ENCODE peak calls at places on chromosome 5, in ten cellular contexts. One of them, this sample, is unnamed.

GRCh38 chr5:83632874-83633273 is 87.8 kb downstream of the HAPLN1 start:
- DNase-seq in neural progenitor cell: no peak
- DNase-seq in adipocyte: peak; percentile 58
- DNase-seq in IMR-90: peak; percentile 84
- DNase-seq in NT2/D1: no peak
- DNase-seq in GM23248: peak; percentile 10
- DNase-seq in PC-3: peak; percentile 65
- DNase-seq in colonic mucosa: no peak
- DNase-seq in mesenchymal stem cell: peak; percentile 88
- DNase-seq in fibroblast of lung: peak; percentile 87
- DNase-seq in this sample: no peak

GRCh38 chr5:6700686-6701355 is 12.4 kb upstream of the TENT4A start:
- DNase-seq in neural progenitor cell: no peak
- DNase-seq in adipocyte: no peak
- DNase-seq in IMR-90: no peak
- DNase-seq in NT2/D1: no peak
- DNase-seq in GM23248: no peak
- DNase-seq in PC-3: no peak
- DNase-seq in colonic mucosa: peak; percentile 15
- DNase-seq in mesenchymal stem cell: no peak
- DNase-seq in fibroblast of lung: no peak
- DNase-seq in this sample: no peak

GRCh38 chr5:126851441-126852103 is 74.6 kb downstream of the LMNB1 start:
- DNase-seq in neural progenitor cell: no peak
- DNase-seq in adipocyte: no peak
- DNase-seq in IMR-90: no peak
- DNase-seq in NT2/D1: no peak
- DNase-seq in GM23248: no peak
- DNase-seq in PC-3: no peak
- DNase-seq in colonic mucosa: no peak
- DNase-seq in mesenchymal stem cell: no peak
- DNase-seq in fibroblast of lung: no peak
- DNase-seq in this sample: no peak

GRCh38 chr5:172102913-172103629 is 85.0 kb downstream of the STK10 start:
- DNase-seq in neural progenitor cell: peak; percentile 50
- DNase-seq in adipocyte: peak; percentile 94
- DNase-seq in IMR-90: peak; percentile 95
- DNase-seq in NT2/D1: peak; percentile 64
- DNase-seq in GM23248: peak; percentile 99
- DNase-seq in PC-3: peak; percentile 97
- DNase-seq in colonic mucosa: peak; percentile 55
- DNase-seq in mesenchymal stem cell: peak; percentile 96
- DNase-seq in fibroblast of lung: peak; percentile 99
- DNase-seq in this sample: no peak

GRCh38 chr5:15886156-15886555 is 293.4 kb downstream of the MARCHF11 start:
- DNase-seq in neural progenitor cell: no peak
- DNase-seq in adipocyte: no peak
- DNase-seq in IMR-90: no peak
- DNase-seq in NT2/D1: no peak
- DNase-seq in GM23248: no peak
- DNase-seq in PC-3: no peak
- DNase-seq in colonic mucosa: no peak
- DNase-seq in mesenchymal stem cell: no peak
- DNase-seq in fibroblast of lung: no peak
- DNase-seq in this sample: no peak

GRCh38 chr5:178130576-178131445 is at the start of gene RMND5B:
- DNase-seq in neural progenitor cell: peak; percentile 91
- DNase-seq in adipocyte: peak; percentile 95
- DNase-seq in IMR-90: peak; percentile 67
- DNase-seq in NT2/D1: peak; percentile 56
- DNase-seq in GM23248: peak; percentile 90
- DNase-seq in PC-3: peak; percentile 87
- DNase-seq in colonic mucosa: peak; percentile 87
- DNase-seq in mesenchymal stem cell: peak; percentile 83
- DNase-seq in fibroblast of lung: peak; percentile 74
- DNase-seq in this sample: peak; percentile 91

GRCh38 chr5:148978370-148979103 is 84.3 kb downstream of the SH3TC2 start:
- DNase-seq in neural progenitor cell: no peak
- DNase-seq in adipocyte: no peak
- DNase-seq in IMR-90: no peak
- DNase-seq in NT2/D1: no peak
- DNase-seq in GM23248: no peak
- DNase-seq in PC-3: peak; percentile 83
- DNase-seq in colonic mucosa: no peak
- DNase-seq in mesenchymal stem cell: no peak
- DNase-seq in fibroblast of lung: no peak
- DNase-seq in this sample: no peak

GRCh38 chr5:75306746-75307145 is 30.3 kb upstream of the HMGCR start:
- DNase-seq in neural progenitor cell: no peak
- DNase-seq in adipocyte: peak; percentile 37
- DNase-seq in IMR-90: no peak
- DNase-seq in NT2/D1: no peak
- DNase-seq in GM23248: no peak
- DNase-seq in PC-3: no peak
- DNase-seq in colonic mucosa: no peak
- DNase-seq in mesenchymal stem cell: no peak
- DNase-seq in fibroblast of lung: no peak
- DNase-seq in this sample: no peak

GRCh38 chr5:157778121-157778805 is 34.8 kb downstream of the LSM11 start:
- DNase-seq in neural progenitor cell: no peak
- DNase-seq in adipocyte: peak; percentile 10
- DNase-seq in IMR-90: peak; percentile 6
- DNase-seq in NT2/D1: no peak
- DNase-seq in GM23248: peak; percentile 30
- DNase-seq in PC-3: peak; percentile 71
- DNase-seq in colonic mucosa: peak; percentile 78
- DNase-seq in mesenchymal stem cell: no peak
- DNase-seq in fibroblast of lung: peak; percentile 64
- DNase-seq in this sample: no peak

GRCh38 chr5:76401801-76402250 is 1.3 kb upstream of the IQGAP2 start:
- DNase-seq in neural progenitor cell: no peak
- DNase-seq in adipocyte: no peak
- DNase-seq in IMR-90: no peak
- DNase-seq in NT2/D1: no peak
- DNase-seq in GM23248: no peak
- DNase-seq in PC-3: no peak
- DNase-seq in colonic mucosa: no peak
- DNase-seq in mesenchymal stem cell: no peak
- DNase-seq in fibroblast of lung: no peak
- DNase-seq in this sample: peak; percentile 93

GRCh38 chr5:83472508-83473343 is 1.2 kb downstream of the VCAN start:
- DNase-seq in neural progenitor cell: peak; percentile 70
- DNase-seq in adipocyte: peak; percentile 85
- DNase-seq in IMR-90: no peak
- DNase-seq in NT2/D1: no peak
- DNase-seq in GM23248: peak; percentile 91
- DNase-seq in PC-3: no peak
- DNase-seq in colonic mucosa: peak; percentile 29
- DNase-seq in mesenchymal stem cell: peak; percentile 55
- DNase-seq in fibroblast of lung: peak; percentile 22
- DNase-seq in this sample: peak; percentile 48

GRCh38 chr5:93346301-93346700 is 234.7 kb downstream of the NR2F1-AS1 start:
- DNase-seq in neural progenitor cell: no peak
- DNase-seq in adipocyte: no peak
- DNase-seq in IMR-90: peak; percentile 25
- DNase-seq in NT2/D1: no peak
- DNase-seq in GM23248: peak; percentile 9
- DNase-seq in PC-3: no peak
- DNase-seq in colonic mucosa: no peak
- DNase-seq in mesenchymal stem cell: no peak
- DNase-seq in fibroblast of lung: no peak
- DNase-seq in this sample: no peak

DNA sequence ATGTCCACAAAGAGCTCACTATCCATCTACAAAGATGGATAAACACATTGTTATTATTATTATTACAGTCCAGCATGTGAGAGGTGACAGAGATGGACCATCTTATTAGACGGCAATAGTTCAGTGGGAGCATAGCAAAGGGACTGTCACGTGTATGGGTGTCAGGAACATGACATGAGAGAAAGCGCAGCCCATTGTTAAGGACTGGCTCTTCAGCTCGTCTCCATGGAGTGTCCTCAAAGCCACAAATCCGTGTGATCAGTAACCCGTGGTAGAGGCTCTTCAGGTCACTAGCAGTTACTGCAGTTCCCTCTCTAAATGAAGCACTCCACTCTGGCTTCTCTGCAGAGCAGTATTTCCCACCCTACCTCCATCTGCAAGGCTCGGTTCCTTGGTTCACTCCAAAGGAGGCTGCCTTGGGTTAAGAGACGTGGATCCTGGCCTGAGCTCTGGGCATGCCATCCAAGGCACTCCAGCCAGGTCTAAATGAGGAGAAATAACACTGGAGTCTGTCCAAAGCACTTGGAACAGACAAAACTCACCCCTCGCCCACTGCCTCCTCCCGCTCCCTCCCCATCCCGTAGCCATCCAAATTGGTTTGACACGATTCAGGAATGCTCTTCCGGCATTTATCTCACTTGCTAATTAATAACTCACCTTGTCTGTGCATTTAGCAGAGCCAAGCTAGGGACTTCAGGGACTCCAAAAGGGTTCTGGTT is 122.3 kb upstream of the WWC1 start:
- DNase-seq in neural progenitor cell: no peak
- DNase-seq in adipocyte: no peak
- DNase-seq in IMR-90: no peak
- DNase-seq in NT2/D1: no peak
- DNase-seq in GM23248: no peak
- DNase-seq in PC-3: no peak
- DNase-seq in colonic mucosa: no peak
- DNase-seq in mesenchymal stem cell: no peak
- DNase-seq in fibroblast of lung: no peak
- DNase-seq in this sample: no peak
- H3K4me1 ChIP-seq in neural progenitor cell: peaks cover 25% of the 10 kb centered on the region
- H3K4me1 ChIP-seq in adipocyte: no peaks in the 10 kb centered on the region
- H3K4me1 ChIP-seq in IMR-90: no peaks in the 10 kb centered on the region
- H3K4me1 ChIP-seq in NT2/D1: no peaks in the 10 kb centered on the region
- H3K4me1 ChIP-seq in GM23248: no peaks in the 10 kb centered on the region
- H3K4me1 ChIP-seq in PC-3: no peaks in the 10 kb centered on the region
- H3K4me1 ChIP-seq in colonic mucosa: peaks cover 6% of the 10 kb centered on the region
- H3K4me1 ChIP-seq in mesenchymal stem cell: peaks cover 11% of the 10 kb centered on the region
- H3K4me1 ChIP-seq in fibroblast of lung: no peaks in the 10 kb centered on the region
- H3K4me1 ChIP-seq in this sample: peaks cover 29% of the 10 kb centered on the region

DNA sequence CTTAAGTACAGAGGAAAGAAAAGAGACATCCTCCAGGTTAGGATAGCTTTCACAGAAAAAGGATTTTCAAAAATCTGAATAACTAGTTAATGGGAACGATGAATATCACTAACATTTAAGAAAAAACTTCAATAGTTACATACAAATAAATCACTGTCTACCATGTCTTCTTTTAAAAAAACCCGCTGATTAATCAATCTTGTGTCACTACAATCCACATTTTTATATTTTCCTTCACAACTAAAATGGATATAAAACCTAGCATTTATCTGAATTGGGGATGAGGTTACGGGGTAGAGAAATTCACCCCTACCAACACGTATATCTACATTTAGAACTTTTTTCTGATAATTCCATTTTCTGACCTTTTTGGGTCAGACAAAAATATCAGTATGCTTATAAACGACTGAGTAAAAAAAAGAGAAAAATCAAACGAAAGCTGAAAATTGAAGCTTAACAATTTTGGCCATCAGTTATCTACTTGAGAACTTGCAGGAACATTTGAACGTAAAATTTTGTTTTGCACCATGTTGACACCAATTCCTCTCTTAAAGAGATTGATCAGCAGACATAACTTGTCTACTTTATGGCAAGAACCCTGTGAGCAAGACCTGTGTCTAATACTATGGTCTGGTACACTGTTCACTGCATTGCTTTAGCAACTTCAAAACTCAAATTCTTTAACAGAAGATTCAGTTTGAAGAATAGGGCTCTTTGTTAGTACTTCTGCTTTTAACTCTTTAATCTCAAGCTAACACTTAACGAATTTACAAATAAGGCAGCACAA is 4.8 kb downstream of the NR3C1 start:
- DNase-seq in neural progenitor cell: no peak
- DNase-seq in adipocyte: peak; percentile 46
- DNase-seq in IMR-90: peak; percentile 12
- DNase-seq in NT2/D1: no peak
- DNase-seq in GM23248: peak; percentile 54
- DNase-seq in PC-3: peak; percentile 19
- DNase-seq in colonic mucosa: no peak
- DNase-seq in mesenchymal stem cell: no peak
- DNase-seq in fibroblast of lung: no peak
- DNase-seq in this sample: peak; percentile 23
- H3K9ac ChIP-seq in neural progenitor cell: no peak overlapping the region
- H3K9ac ChIP-seq in adipocyte: peak overlapping the region; percentile 97
- H3K9ac ChIP-seq in IMR-90: peak overlapping the region; percentile 64
- H3K9ac ChIP-seq in NT2/D1: no peak overlapping the region
- H3K9ac ChIP-seq in GM23248: peak overlapping the region; percentile 99
- H3K9ac ChIP-seq in PC-3: peak overlapping the region; percentile 13
- H3K9ac ChIP-seq in colonic mucosa: peak overlapping the region; percentile 21
- H3K9ac ChIP-seq in mesenchymal stem cell: peak overlapping the region; percentile 95
- H3K9ac ChIP-seq in fibroblast of lung: peak overlapping the region; percentile 4
- H3K9ac ChIP-seq in this sample: peak overlapping the region; percentile 93

DNA sequence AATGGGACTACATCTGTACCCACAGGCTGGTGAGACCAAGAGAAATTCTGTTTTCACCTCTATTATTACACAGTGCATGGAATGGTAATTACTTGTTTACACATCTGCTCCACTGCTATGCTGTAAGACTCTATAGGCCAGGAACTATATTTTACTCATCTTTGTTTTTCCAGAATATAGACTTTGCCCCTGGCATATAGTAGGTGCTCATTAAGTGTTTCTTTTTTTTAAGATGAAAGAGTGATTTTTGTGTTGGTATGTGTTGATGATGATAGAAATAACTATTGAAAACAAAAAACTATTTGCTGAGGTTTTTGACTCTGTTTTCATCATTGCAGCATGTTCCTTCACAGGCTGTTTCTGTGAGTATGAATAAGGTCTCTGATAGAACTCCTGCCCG is 294.7 kb downstream of the CSNK1G3 start:
- DNase-seq in neural progenitor cell: no peak
- DNase-seq in adipocyte: no peak
- DNase-seq in IMR-90: no peak
- DNase-seq in NT2/D1: no peak
- DNase-seq in GM23248: no peak
- DNase-seq in PC-3: no peak
- DNase-seq in colonic mucosa: no peak
- DNase-seq in mesenchymal stem cell: no peak
- DNase-seq in fibroblast of lung: no peak
- DNase-seq in this sample: no peak
- H3K4me1 ChIP-seq in neural progenitor cell: peaks cover 63% of the 10 kb centered on the region
- H3K4me1 ChIP-seq in adipocyte: peaks cover 15% of the 10 kb centered on the region
- H3K4me1 ChIP-seq in IMR-90: peaks cover 4% of the 10 kb centered on the region
- H3K4me1 ChIP-seq in NT2/D1: peaks cover 6% of the 10 kb centered on the region
- H3K4me1 ChIP-seq in GM23248: peaks cover 13% of the 10 kb centered on the region
- H3K4me1 ChIP-seq in PC-3: peaks cover 4% of the 10 kb centered on the region
- H3K4me1 ChIP-seq in colonic mucosa: no peaks in the 10 kb centered on the region
- H3K4me1 ChIP-seq in mesenchymal stem cell: peaks cover 6% of the 10 kb centered on the region
- H3K4me1 ChIP-seq in fibroblast of lung: no peaks in the 10 kb centered on the region
- H3K4me1 ChIP-seq in this sample: no peaks in the 10 kb centered on the region

DNA sequence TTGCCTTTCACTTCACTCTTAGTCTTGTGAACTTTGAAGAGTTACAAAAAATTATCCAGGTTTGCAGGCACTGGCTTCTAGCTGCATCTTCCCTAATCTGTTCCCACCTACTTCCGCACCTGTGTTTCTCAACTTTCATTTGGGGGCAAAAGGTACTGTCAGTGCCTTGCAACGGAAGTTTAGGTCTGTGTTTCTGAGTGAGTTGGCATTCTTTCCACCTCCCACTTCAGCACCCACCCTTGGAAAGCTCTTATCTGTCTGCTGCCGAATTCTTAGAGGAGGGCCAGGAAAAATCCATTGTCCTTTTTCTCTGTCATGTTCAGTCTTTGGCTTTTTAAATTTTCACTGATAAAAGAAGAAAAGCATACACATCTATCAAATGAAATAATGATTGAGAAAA is 89.7 kb upstream of the RASGRF2 start:
- DNase-seq in neural progenitor cell: no peak
- DNase-seq in adipocyte: no peak
- DNase-seq in IMR-90: no peak
- DNase-seq in NT2/D1: no peak
- DNase-seq in GM23248: no peak
- DNase-seq in PC-3: no peak
- DNase-seq in colonic mucosa: no peak
- DNase-seq in mesenchymal stem cell: no peak
- DNase-seq in fibroblast of lung: no peak
- DNase-seq in this sample: no peak
- H3K9ac ChIP-seq in neural progenitor cell: no peak overlapping the region
- H3K9ac ChIP-seq in adipocyte: no peak overlapping the region
- H3K9ac ChIP-seq in IMR-90: no peak overlapping the region
- H3K9ac ChIP-seq in NT2/D1: no peak overlapping the region
- H3K9ac ChIP-seq in GM23248: no peak overlapping the region
- H3K9ac ChIP-seq in PC-3: no peak overlapping the region
- H3K9ac ChIP-seq in colonic mucosa: no peak overlapping the region
- H3K9ac ChIP-seq in mesenchymal stem cell: no peak overlapping the region
- H3K9ac ChIP-seq in fibroblast of lung: no peak overlapping the region
- H3K9ac ChIP-seq in this sample: no peak overlapping the region

This sample was measured in MM.1S.